ENCODE peak calls at places on chromosome 20, in nine cellular contexts. L is HFFc6; Q is stomach; U is mucosa of gallbladder; B is body of pancreas; S is T-helper 1 cell; H is CD8-positive, alpha-beta T cell; K is Panc1; A is GM19239. T is an unnamed sample.

GRCh38 chr20:53706511-53707031 is 112.9 kb upstream of the ZNF217 start:
- DNase-seq in A (no peak), H (no peak), B (no peak), K (no peak), S (no peak), U (no peak), L (no peak), Q (no peak), T (no peak)

GRCh38 chr20:57514273-57514751 is 10.6 kb downstream of the CTCFL start:
- DNase-seq in S (no peak), B (peak; percentile 77), U (peak; percentile 74), A (no peak), Q (peak; percentile 76), H (no peak), L (peak; percentile 39), K (peak; percentile 27), T (peak; percentile 86)

GRCh38 chr20:49282584-49283171 is 4.8 kb upstream of the ZNFX1 start:
- DNase-seq in Q (no peak), K (no peak), H (no peak), A (no peak), S (no peak), U (no peak), B (no peak), L (no peak), T (peak; percentile 16)

GRCh38 chr20:58228484-58229197 is at the start of gene ANKRD60:
- DNase-seq in L (no peak), U (no peak), H (peak; percentile 8), A (no peak), K (no peak), B (no peak), Q (no peak), S (peak; percentile 44), T (no peak)

GRCh38 chr20:48298851-48299484 is 513.7 kb upstream of the SULF2 start:
- DNase-seq in H (no peak), K (peak; percentile 22), A (no peak), S (no peak), L (peak; percentile 90), Q (no peak), B (peak; percentile 58), U (peak; percentile 78), T (peak; percentile 36)

GRCh38 chr20:63361507-63362425 is 617 bp upstream of the CHRNA4 start:
- DNase-seq in K (no peak), U (no peak), A (no peak), Q (no peak), B (no peak), H (no peak), L (no peak), S (no peak), T (no peak)

GRCh38 chr20:63064745-63065711 is 58.3 kb upstream of the BHLHE23 start:
- DNase-seq in L (no peak), S (no peak), U (no peak), A (no peak), B (peak; percentile 10), K (no peak), H (no peak), Q (no peak), T (no peak)

GRCh38 chr20:1569417-1569861 is 11.9 kb upstream of the SIRPD start:
- DNase-seq in B (no peak), K (no peak), A (no peak), Q (peak; percentile 27), H (no peak), L (peak; percentile 41), S (no peak), U (no peak), T (peak; percentile 30)

GRCh38 chr20:49104365-49104648 is 58.2 kb downstream of the CSE1L start:
- DNase-seq in K (no peak), B (no peak), L (no peak), S (no peak), H (no peak), U (no peak), Q (no peak), A (no peak), T (no peak)

GRCh38 chr20:62637110-62637509 is 5.2 kb upstream of the SLCO4A1 start:
- DNase-seq in Q (no peak), S (no peak), A (no peak), U (no peak), K (no peak), B (no peak), L (no peak), H (no peak), T (no peak)

GRCh38 chr20:50587291-50587961 is 77.2 kb downstream of the PTPN1 start:
- DNase-seq in U (no peak), B (no peak), L (no peak), K (no peak), Q (no peak), S (no peak), A (no peak), H (no peak), T (no peak)

GRCh38 chr20:33753763-33754162 is 22.0 kb downstream of the ZNF341 start:
- DNase-seq in Q (no peak), A (no peak), S (no peak), B (no peak), H (no peak), L (peak; percentile 76), K (no peak), U (no peak), T (no peak)

GRCh38 chr20:62240015-62240685 is 1.8 kb downstream of the OSBPL2 start:
- DNase-seq in H (no peak), A (no peak), Q (no peak), S (no peak), B (no peak), K (no peak), U (no peak), L (no peak), T (no peak)

GRCh38 chr20:52622086-52622485 is 350.1 kb upstream of the TSHZ2 start:
- DNase-seq in U (no peak), A (no peak), B (no peak), K (no peak), L (no peak), S (no peak), Q (no peak), H (no peak), T (no peak)

GRCh38 chr20:46619445-46619844 is 31.8 kb downstream of the SLC13A3 start:
- DNase-seq in H (no peak), U (no peak), S (no peak), K (no peak), L (no peak), Q (no peak), A (no peak), B (no peak), T (no peak)

GRCh38 chr20:48283470-48284110 is 498.3 kb upstream of the SULF2 start:
- DNase-seq in Q (peak; percentile 88), B (peak; percentile 62), L (peak; percentile 41), S (no peak), H (no peak), A (no peak), K (peak; percentile 5), U (peak; percentile 91), T (peak; percentile 60)

GRCh38 chr20:61556116-61556515 is 304.1 kb downstream of the CDH4 start:
- DNase-seq in U (no peak), H (no peak), L (peak; percentile 95), S (no peak), K (no peak), B (no peak), A (no peak), Q (no peak), T (no peak)

GRCh38 chr20:14997791-14998190 is 660.4 kb upstream of the FLRT3 start:
- DNase-seq in L (no peak), A (no peak), K (no peak), H (no peak), Q (no peak), S (no peak), U (no peak), B (no peak), T (no peak)

GRCh38 chr20:52814371-52814770 is 157.8 kb upstream of the TSHZ2 start:
- DNase-seq in Q (no peak), K (no peak), B (no peak), S (no peak), H (no peak), L (no peak), A (no peak), U (no peak), T (no peak)

GRCh38 chr20:15240801-15241200 is 903.4 kb upstream of the FLRT3 start:
- DNase-seq in H (no peak), Q (no peak), K (no peak), U (no peak), B (no peak), L (no peak), A (no peak), S (no peak), T (no peak)

GRCh38 chr20:4563534-4563933 is 158.2 kb upstream of the PRND start:
- DNase-seq in K (no peak), H (no peak), S (no peak), L (peak; percentile 76), Q (no peak), U (peak; percentile 17), B (no peak), A (no peak), T (peak; percentile 54)

GRCh38 chr20:62874745-62875344 is 13.2 kb upstream of the TCFL5 start:
- DNase-seq in H (no peak), Q (no peak), K (no peak), A (no peak), B (no peak), S (no peak), U (no peak), L (peak; percentile 14), T (no peak)

GRCh38 chr20:52801628-52802006 is 170.5 kb upstream of the TSHZ2 start:
- DNase-seq in S (no peak), U (no peak), L (no peak), H (no peak), Q (peak; percentile 50), B (peak; percentile 22), A (no peak), K (no peak), T (no peak)

GRCh38 chr20:37357481-37358365 is 11.8 kb downstream of the SRC start:
- DNase-seq in H (no peak), K (no peak), S (no peak), B (no peak), L (no peak), Q (no peak), A (no peak), U (no peak), T (no peak)

GRCh38 chr20:64080013-64080812 is at the start of gene OPRL1:
- DNase-seq in U (no peak), A (no peak), Q (no peak), K (no peak), L (no peak), S (peak; percentile 56), B (no peak), H (peak; percentile 30), T (no peak)

GRCh38 chr20:47551841-47552240 is 50.2 kb downstream of the NCOA3 start:
- DNase-seq in B (peak; percentile 30), L (no peak), H (no peak), S (no peak), U (no peak), A (no peak), Q (no peak), K (no peak), T (no peak)

GRCh38 chr20:21396921-21397340 is 395 bp downstream of the NKX2-4 start:
- DNase-seq in H (no peak), Q (no peak), L (no peak), U (no peak), A (no peak), S (no peak), B (no peak), K (no peak), T (no peak)

GRCh38 chr20:57611605-57612311 is 8.5 kb downstream of the ZBP1 start:
- DNase-seq in S (no peak), U (no peak), L (no peak), Q (no peak), K (no peak), B (peak; percentile 57), H (no peak), A (no peak), T (peak; percentile 38)

GRCh38 chr20:709864-710761 is 34.5 kb upstream of the SCRT2 start:
- DNase-seq in S (no peak), A (no peak), L (no peak), Q (peak; percentile 20), B (no peak), K (no peak), H (no peak), U (no peak), T (no peak)

GRCh38 chr20:60087563-60088105 is 129.4 kb downstream of the CDH26 start:
- DNase-seq in A (no peak), K (no peak), S (no peak), H (no peak), L (no peak), Q (no peak), U (no peak), B (no peak), T (no peak)

GRCh38 chr20:47440857-47441773 is 60.6 kb upstream of the NCOA3 start:
- DNase-seq in L (peak; percentile 6), Q (no peak), H (no peak), S (no peak), U (no peak), K (no peak), A (no peak), B (no peak), T (peak; percentile 36)